ENCODE peak calls at places on chromosome 22, in nine cellular contexts. One of them, this sample, is unnamed.

GRCh38 chr22:29459773-29460172 is 20.2 kb upstream of the NEFH start:
- DNase-seq in Right ventricle myocardium superior: no peak
- DNase-seq in AG10803: no peak
- DNase-seq in activated naive CD8-positive, alpha-beta T cell treated with anti-CD3 and anti-CD28 coated beads, Interleukin-2, amount 50 U/mL, for 24 hours: no peak
- DNase-seq in effector memory CD4-positive, alpha-beta T cell: no peak
- DNase-seq in activated CD4-positive, alpha-beta T cell treated with anti-CD3 and anti-CD28 coated beads, Interleukin-2, amount 10 ng/mL, durations not matched to agents 24 days and 14 days: no peak
- DNase-seq in central memory CD4-positive, alpha-beta T cell: no peak
- DNase-seq in upper lobe of right lung: no peak
- DNase-seq in effector CD4-positive, alpha-beta T cell: no peak
- DNase-seq in this sample: no peak

GRCh38 chr22:42970029-42970428 is 44.9 kb downstream of the PACSIN2 start:
- DNase-seq in upper lobe of right lung: no peak
- DNase-seq in AG10803: no peak
- DNase-seq in effector memory CD4-positive, alpha-beta T cell: no peak
- DNase-seq in activated naive CD8-positive, alpha-beta T cell treated with anti-CD3 and anti-CD28 coated beads, Interleukin-2, amount 50 U/mL, for 24 hours: no peak
- DNase-seq in activated CD4-positive, alpha-beta T cell treated with anti-CD3 and anti-CD28 coated beads, Interleukin-2, amount 10 ng/mL, durations not matched to agents 24 days and 14 days: no peak
- DNase-seq in effector CD4-positive, alpha-beta T cell: no peak
- DNase-seq in Right ventricle myocardium superior: no peak
- DNase-seq in central memory CD4-positive, alpha-beta T cell: no peak
- DNase-seq in this sample: no peak

GRCh38 chr22:50320671-50321325 is 6.0 kb downstream of the DENND6B start:
- DNase-seq in activated naive CD8-positive, alpha-beta T cell treated with anti-CD3 and anti-CD28 coated beads, Interleukin-2, amount 50 U/mL, for 24 hours: no peak
- DNase-seq in upper lobe of right lung: no peak
- DNase-seq in effector memory CD4-positive, alpha-beta T cell: no peak
- DNase-seq in central memory CD4-positive, alpha-beta T cell: no peak
- DNase-seq in Right ventricle myocardium superior: no peak
- DNase-seq in AG10803: no peak
- DNase-seq in activated CD4-positive, alpha-beta T cell treated with anti-CD3 and anti-CD28 coated beads, Interleukin-2, amount 10 ng/mL, durations not matched to agents 24 days and 14 days: no peak
- DNase-seq in effector CD4-positive, alpha-beta T cell: no peak
- DNase-seq in this sample: no peak

GRCh38 chr22:33535937-33536875 is 384.1 kb downstream of the LARGE1 start:
- DNase-seq in Right ventricle myocardium superior: no peak
- DNase-seq in effector memory CD4-positive, alpha-beta T cell: no peak
- DNase-seq in activated naive CD8-positive, alpha-beta T cell treated with anti-CD3 and anti-CD28 coated beads, Interleukin-2, amount 50 U/mL, for 24 hours: no peak
- DNase-seq in activated CD4-positive, alpha-beta T cell treated with anti-CD3 and anti-CD28 coated beads, Interleukin-2, amount 10 ng/mL, durations not matched to agents 24 days and 14 days: no peak
- DNase-seq in effector CD4-positive, alpha-beta T cell: no peak
- DNase-seq in AG10803: no peak
- DNase-seq in upper lobe of right lung: no peak
- DNase-seq in central memory CD4-positive, alpha-beta T cell: no peak
- DNase-seq in this sample: no peak

GRCh38 chr22:36363378-36363931 is 24.3 kb downstream of the MYH9 start:
- DNase-seq in activated naive CD8-positive, alpha-beta T cell treated with anti-CD3 and anti-CD28 coated beads, Interleukin-2, amount 50 U/mL, for 24 hours: no peak
- DNase-seq in upper lobe of right lung: no peak
- DNase-seq in activated CD4-positive, alpha-beta T cell treated with anti-CD3 and anti-CD28 coated beads, Interleukin-2, amount 10 ng/mL, durations not matched to agents 24 days and 14 days: no peak
- DNase-seq in central memory CD4-positive, alpha-beta T cell: no peak
- DNase-seq in effector memory CD4-positive, alpha-beta T cell: no peak
- DNase-seq in AG10803: no peak
- DNase-seq in effector CD4-positive, alpha-beta T cell: no peak
- DNase-seq in Right ventricle myocardium superior: no peak
- DNase-seq in this sample: no peak

GRCh38 chr22:38955250-38955775 is 2.1 kb upstream of the APOBEC3A start:
- DNase-seq in activated naive CD8-positive, alpha-beta T cell treated with anti-CD3 and anti-CD28 coated beads, Interleukin-2, amount 50 U/mL, for 24 hours: no peak
- DNase-seq in activated CD4-positive, alpha-beta T cell treated with anti-CD3 and anti-CD28 coated beads, Interleukin-2, amount 10 ng/mL, durations not matched to agents 24 days and 14 days: no peak
- DNase-seq in central memory CD4-positive, alpha-beta T cell: no peak
- DNase-seq in effector memory CD4-positive, alpha-beta T cell: no peak
- DNase-seq in effector CD4-positive, alpha-beta T cell: no peak
- DNase-seq in Right ventricle myocardium superior: no peak
- DNase-seq in upper lobe of right lung: no peak
- DNase-seq in AG10803: no peak
- DNase-seq in this sample: no peak

GRCh38 chr22:46810856-46811786 is 48.7 kb downstream of the TBC1D22A start:
- DNase-seq in effector memory CD4-positive, alpha-beta T cell: no peak
- DNase-seq in Right ventricle myocardium superior: no peak
- DNase-seq in activated naive CD8-positive, alpha-beta T cell treated with anti-CD3 and anti-CD28 coated beads, Interleukin-2, amount 50 U/mL, for 24 hours: no peak
- DNase-seq in effector CD4-positive, alpha-beta T cell: no peak
- DNase-seq in central memory CD4-positive, alpha-beta T cell: no peak
- DNase-seq in AG10803: no peak
- DNase-seq in upper lobe of right lung: no peak
- DNase-seq in activated CD4-positive, alpha-beta T cell treated with anti-CD3 and anti-CD28 coated beads, Interleukin-2, amount 10 ng/mL, durations not matched to agents 24 days and 14 days: no peak
- DNase-seq in this sample: no peak

GRCh38 chr22:43993072-43993760 is 30.9 kb upstream of the PARVB start:
- DNase-seq in activated CD4-positive, alpha-beta T cell treated with anti-CD3 and anti-CD28 coated beads, Interleukin-2, amount 10 ng/mL, durations not matched to agents 24 days and 14 days: peak
- DNase-seq in Right ventricle myocardium superior: peak
- DNase-seq in upper lobe of right lung: peak
- DNase-seq in activated naive CD8-positive, alpha-beta T cell treated with anti-CD3 and anti-CD28 coated beads, Interleukin-2, amount 50 U/mL, for 24 hours: peak
- DNase-seq in AG10803: peak
- DNase-seq in effector memory CD4-positive, alpha-beta T cell: peak
- DNase-seq in central memory CD4-positive, alpha-beta T cell: peak
- DNase-seq in effector CD4-positive, alpha-beta T cell: peak
- DNase-seq in this sample: peak

GRCh38 chr22:19948057-19948760 is 6.6 kb upstream of the TXNRD2 start:
- DNase-seq in effector memory CD4-positive, alpha-beta T cell: no peak
- DNase-seq in upper lobe of right lung: peak
- DNase-seq in AG10803: no peak
- DNase-seq in Right ventricle myocardium superior: peak
- DNase-seq in effector CD4-positive, alpha-beta T cell: no peak
- DNase-seq in activated CD4-positive, alpha-beta T cell treated with anti-CD3 and anti-CD28 coated beads, Interleukin-2, amount 10 ng/mL, durations not matched to agents 24 days and 14 days: no peak
- DNase-seq in activated naive CD8-positive, alpha-beta T cell treated with anti-CD3 and anti-CD28 coated beads, Interleukin-2, amount 50 U/mL, for 24 hours: no peak
- DNase-seq in central memory CD4-positive, alpha-beta T cell: no peak
- DNase-seq in this sample: no peak

GRCh38 chr22:19757140-19757984 is 3.2 kb upstream of the TBX1 start:
- DNase-seq in effector memory CD4-positive, alpha-beta T cell: no peak
- DNase-seq in central memory CD4-positive, alpha-beta T cell: no peak
- DNase-seq in activated naive CD8-positive, alpha-beta T cell treated with anti-CD3 and anti-CD28 coated beads, Interleukin-2, amount 50 U/mL, for 24 hours: no peak
- DNase-seq in activated CD4-positive, alpha-beta T cell treated with anti-CD3 and anti-CD28 coated beads, Interleukin-2, amount 10 ng/mL, durations not matched to agents 24 days and 14 days: no peak
- DNase-seq in upper lobe of right lung: no peak
- DNase-seq in AG10803: no peak
- DNase-seq in Right ventricle myocardium superior: no peak
- DNase-seq in effector CD4-positive, alpha-beta T cell: no peak
- DNase-seq in this sample: no peak

GRCh38 chr22:29833392-29833949 is 4.6 kb downstream of the ASCC2 start:
- DNase-seq in effector CD4-positive, alpha-beta T cell: no peak
- DNase-seq in AG10803: no peak
- DNase-seq in Right ventricle myocardium superior: no peak
- DNase-seq in activated CD4-positive, alpha-beta T cell treated with anti-CD3 and anti-CD28 coated beads, Interleukin-2, amount 10 ng/mL, durations not matched to agents 24 days and 14 days: no peak
- DNase-seq in upper lobe of right lung: no peak
- DNase-seq in activated naive CD8-positive, alpha-beta T cell treated with anti-CD3 and anti-CD28 coated beads, Interleukin-2, amount 50 U/mL, for 24 hours: no peak
- DNase-seq in central memory CD4-positive, alpha-beta T cell: no peak
- DNase-seq in effector memory CD4-positive, alpha-beta T cell: no peak
- DNase-seq in this sample: no peak

GRCh38 chr22:23181763-23182288 is 1.5 kb downstream of the BCR start:
- DNase-seq in Right ventricle myocardium superior: no peak
- DNase-seq in central memory CD4-positive, alpha-beta T cell: no peak
- DNase-seq in effector CD4-positive, alpha-beta T cell: no peak
- DNase-seq in upper lobe of right lung: no peak
- DNase-seq in activated naive CD8-positive, alpha-beta T cell treated with anti-CD3 and anti-CD28 coated beads, Interleukin-2, amount 50 U/mL, for 24 hours: peak
- DNase-seq in AG10803: no peak
- DNase-seq in activated CD4-positive, alpha-beta T cell treated with anti-CD3 and anti-CD28 coated beads, Interleukin-2, amount 10 ng/mL, durations not matched to agents 24 days and 14 days: peak
- DNase-seq in effector memory CD4-positive, alpha-beta T cell: no peak
- DNase-seq in this sample: no peak

GRCh38 chr22:41048791-41049717 is 43.3 kb upstream of the EP300 start:
- DNase-seq in AG10803: peak
- DNase-seq in Right ventricle myocardium superior: peak
- DNase-seq in activated CD4-positive, alpha-beta T cell treated with anti-CD3 and anti-CD28 coated beads, Interleukin-2, amount 10 ng/mL, durations not matched to agents 24 days and 14 days: no peak
- DNase-seq in central memory CD4-positive, alpha-beta T cell: no peak
- DNase-seq in effector memory CD4-positive, alpha-beta T cell: no peak
- DNase-seq in activated naive CD8-positive, alpha-beta T cell treated with anti-CD3 and anti-CD28 coated beads, Interleukin-2, amount 50 U/mL, for 24 hours: no peak
- DNase-seq in effector CD4-positive, alpha-beta T cell: no peak
- DNase-seq in upper lobe of right lung: peak
- DNase-seq in this sample: no peak

GRCh38 chr22:26650722-26651421 is 6.5 kb upstream of the MIAT start:
- DNase-seq in effector CD4-positive, alpha-beta T cell: no peak
- DNase-seq in upper lobe of right lung: no peak
- DNase-seq in AG10803: no peak
- DNase-seq in activated naive CD8-positive, alpha-beta T cell treated with anti-CD3 and anti-CD28 coated beads, Interleukin-2, amount 50 U/mL, for 24 hours: no peak
- DNase-seq in Right ventricle myocardium superior: no peak
- DNase-seq in activated CD4-positive, alpha-beta T cell treated with anti-CD3 and anti-CD28 coated beads, Interleukin-2, amount 10 ng/mL, durations not matched to agents 24 days and 14 days: no peak
- DNase-seq in central memory CD4-positive, alpha-beta T cell: no peak
- DNase-seq in effector memory CD4-positive, alpha-beta T cell: no peak
- DNase-seq in this sample: no peak

GRCh38 chr22:23401111-23401909 is 178.8 kb downstream of the IGLL1 start:
- DNase-seq in activated CD4-positive, alpha-beta T cell treated with anti-CD3 and anti-CD28 coated beads, Interleukin-2, amount 10 ng/mL, durations not matched to agents 24 days and 14 days: no peak
- DNase-seq in effector memory CD4-positive, alpha-beta T cell: no peak
- DNase-seq in effector CD4-positive, alpha-beta T cell: no peak
- DNase-seq in upper lobe of right lung: peak
- DNase-seq in central memory CD4-positive, alpha-beta T cell: no peak
- DNase-seq in Right ventricle myocardium superior: no peak
- DNase-seq in AG10803: peak
- DNase-seq in activated naive CD8-positive, alpha-beta T cell treated with anti-CD3 and anti-CD28 coated beads, Interleukin-2, amount 50 U/mL, for 24 hours: no peak
- DNase-seq in this sample: no peak

GRCh38 chr22:50208430-50208938 is 7.7 kb downstream of the SELENOO start:
- DNase-seq in activated naive CD8-positive, alpha-beta T cell treated with anti-CD3 and anti-CD28 coated beads, Interleukin-2, amount 50 U/mL, for 24 hours: no peak
- DNase-seq in activated CD4-positive, alpha-beta T cell treated with anti-CD3 and anti-CD28 coated beads, Interleukin-2, amount 10 ng/mL, durations not matched to agents 24 days and 14 days: no peak
- DNase-seq in Right ventricle myocardium superior: no peak
- DNase-seq in central memory CD4-positive, alpha-beta T cell: no peak
- DNase-seq in effector CD4-positive, alpha-beta T cell: no peak
- DNase-seq in AG10803: no peak
- DNase-seq in upper lobe of right lung: no peak
- DNase-seq in effector memory CD4-positive, alpha-beta T cell: no peak
- DNase-seq in this sample: no peak

GRCh38 chr22:40401532-40401931 is 31.1 kb downstream of the SGSM3 start:
- DNase-seq in upper lobe of right lung: no peak
- DNase-seq in effector memory CD4-positive, alpha-beta T cell: peak
- DNase-seq in activated CD4-positive, alpha-beta T cell treated with anti-CD3 and anti-CD28 coated beads, Interleukin-2, amount 10 ng/mL, durations not matched to agents 24 days and 14 days: peak
- DNase-seq in activated naive CD8-positive, alpha-beta T cell treated with anti-CD3 and anti-CD28 coated beads, Interleukin-2, amount 50 U/mL, for 24 hours: peak
- DNase-seq in central memory CD4-positive, alpha-beta T cell: peak
- DNase-seq in effector CD4-positive, alpha-beta T cell: peak
- DNase-seq in AG10803: no peak
- DNase-seq in Right ventricle myocardium superior: no peak
- DNase-seq in this sample: no peak

GRCh38 chr22:27213291-27213690 is 555.9 kb downstream of the MIAT start:
- DNase-seq in AG10803: peak
- DNase-seq in Right ventricle myocardium superior: peak
- DNase-seq in activated CD4-positive, alpha-beta T cell treated with anti-CD3 and anti-CD28 coated beads, Interleukin-2, amount 10 ng/mL, durations not matched to agents 24 days and 14 days: no peak
- DNase-seq in activated naive CD8-positive, alpha-beta T cell treated with anti-CD3 and anti-CD28 coated beads, Interleukin-2, amount 50 U/mL, for 24 hours: no peak
- DNase-seq in upper lobe of right lung: no peak
- DNase-seq in effector memory CD4-positive, alpha-beta T cell: no peak
- DNase-seq in central memory CD4-positive, alpha-beta T cell: no peak
- DNase-seq in effector CD4-positive, alpha-beta T cell: no peak
- DNase-seq in this sample: no peak

GRCh38 chr22:17237031-17237668 is 17.9 kb upstream of the ADA2 start:
- DNase-seq in upper lobe of right lung: no peak
- DNase-seq in Right ventricle myocardium superior: peak
- DNase-seq in central memory CD4-positive, alpha-beta T cell: peak
- DNase-seq in AG10803: no peak
- DNase-seq in activated naive CD8-positive, alpha-beta T cell treated with anti-CD3 and anti-CD28 coated beads, Interleukin-2, amount 50 U/mL, for 24 hours: no peak
- DNase-seq in effector memory CD4-positive, alpha-beta T cell: no peak
- DNase-seq in activated CD4-positive, alpha-beta T cell treated with anti-CD3 and anti-CD28 coated beads, Interleukin-2, amount 10 ng/mL, durations not matched to agents 24 days and 14 days: peak
- DNase-seq in effector CD4-positive, alpha-beta T cell: no peak
- DNase-seq in this sample: no peak

GRCh38 chr22:39925273-39925672 is 24.4 kb downstream of the GRAP2 start:
- DNase-seq in AG10803: no peak
- DNase-seq in central memory CD4-positive, alpha-beta T cell: no peak
- DNase-seq in effector CD4-positive, alpha-beta T cell: no peak
- DNase-seq in upper lobe of right lung: no peak
- DNase-seq in activated naive CD8-positive, alpha-beta T cell treated with anti-CD3 and anti-CD28 coated beads, Interleukin-2, amount 50 U/mL, for 24 hours: no peak
- DNase-seq in activated CD4-positive, alpha-beta T cell treated with anti-CD3 and anti-CD28 coated beads, Interleukin-2, amount 10 ng/mL, durations not matched to agents 24 days and 14 days: no peak
- DNase-seq in effector memory CD4-positive, alpha-beta T cell: no peak
- DNase-seq in Right ventricle myocardium superior: no peak
- DNase-seq in this sample: no peak

GRCh38 chr22:35434061-35434750 is 34.3 kb downstream of the MCM5 start:
- DNase-seq in effector memory CD4-positive, alpha-beta T cell: no peak
- DNase-seq in Right ventricle myocardium superior: no peak
- DNase-seq in activated naive CD8-positive, alpha-beta T cell treated with anti-CD3 and anti-CD28 coated beads, Interleukin-2, amount 50 U/mL, for 24 hours: no peak
- DNase-seq in upper lobe of right lung: no peak
- DNase-seq in activated CD4-positive, alpha-beta T cell treated with anti-CD3 and anti-CD28 coated beads, Interleukin-2, amount 10 ng/mL, durations not matched to agents 24 days and 14 days: no peak
- DNase-seq in effector CD4-positive, alpha-beta T cell: no peak
- DNase-seq in central memory CD4-positive, alpha-beta T cell: no peak
- DNase-seq in AG10803: no peak
- DNase-seq in this sample: no peak

GRCh38 chr22:36486619-36487384 is 5.4 kb upstream of the TXN2 start:
- DNase-seq in effector memory CD4-positive, alpha-beta T cell: peak
- DNase-seq in AG10803: peak
- DNase-seq in central memory CD4-positive, alpha-beta T cell: peak
- DNase-seq in activated CD4-positive, alpha-beta T cell treated with anti-CD3 and anti-CD28 coated beads, Interleukin-2, amount 10 ng/mL, durations not matched to agents 24 days and 14 days: peak
- DNase-seq in Right ventricle myocardium superior: no peak
- DNase-seq in upper lobe of right lung: no peak
- DNase-seq in effector CD4-positive, alpha-beta T cell: peak
- DNase-seq in activated naive CD8-positive, alpha-beta T cell treated with anti-CD3 and anti-CD28 coated beads, Interleukin-2, amount 50 U/mL, for 24 hours: peak
- DNase-seq in this sample: peak

GRCh38 chr22:22833059-22833458 is 54.6 kb upstream of the IGLL5 start:
- DNase-seq in activated CD4-positive, alpha-beta T cell treated with anti-CD3 and anti-CD28 coated beads, Interleukin-2, amount 10 ng/mL, durations not matched to agents 24 days and 14 days: peak
- DNase-seq in upper lobe of right lung: no peak
- DNase-seq in activated naive CD8-positive, alpha-beta T cell treated with anti-CD3 and anti-CD28 coated beads, Interleukin-2, amount 50 U/mL, for 24 hours: no peak
- DNase-seq in Right ventricle myocardium superior: no peak
- DNase-seq in effector memory CD4-positive, alpha-beta T cell: no peak
- DNase-seq in effector CD4-positive, alpha-beta T cell: no peak
- DNase-seq in central memory CD4-positive, alpha-beta T cell: no peak
- DNase-seq in AG10803: no peak
- DNase-seq in this sample: no peak

GRCh38 chr22:46129390-46130041 is 20.8 kb upstream of the PPARA start:
- DNase-seq in central memory CD4-positive, alpha-beta T cell: no peak
- DNase-seq in AG10803: no peak
- DNase-seq in upper lobe of right lung: peak
- DNase-seq in Right ventricle myocardium superior: peak
- DNase-seq in effector memory CD4-positive, alpha-beta T cell: no peak
- DNase-seq in activated CD4-positive, alpha-beta T cell treated with anti-CD3 and anti-CD28 coated beads, Interleukin-2, amount 10 ng/mL, durations not matched to agents 24 days and 14 days: no peak
- DNase-seq in activated naive CD8-positive, alpha-beta T cell treated with anti-CD3 and anti-CD28 coated beads, Interleukin-2, amount 50 U/mL, for 24 hours: no peak
- DNase-seq in effector CD4-positive, alpha-beta T cell: no peak
- DNase-seq in this sample: no peak